ENCODE peak calls at places on chromosomes 4 and X, in six cellular contexts. One of them, this sample, is unnamed.

GRCh38 chr4:185309770-185310169 is 86.0 kb downstream of the LRP2BP start:
- DNase-seq in prostate gland: no peak
- DNase-seq in naive thymus-derived CD4-positive, alpha-beta T cell: no peak
- DNase-seq in A549: no peak
- DNase-seq in upper lobe of right lung: no peak
- DNase-seq in Panc1: no peak
- DNase-seq in this sample: no peak

GRCh38 chr4:140790765-140791164 is 34.6 kb upstream of the TBC1D9 start:
- DNase-seq in A549: no peak
- DNase-seq in prostate gland: no peak
- DNase-seq in naive thymus-derived CD4-positive, alpha-beta T cell: no peak
- DNase-seq in Panc1: peak
- DNase-seq in upper lobe of right lung: peak
- DNase-seq in this sample: no peak

GRCh38 chrX:129777218-129777768 is 2.5 kb upstream of the SASH3 start:
- DNase-seq in A549: no peak
- DNase-seq in upper lobe of right lung: peak
- DNase-seq in Panc1: no peak
- DNase-seq in naive thymus-derived CD4-positive, alpha-beta T cell: peak
- DNase-seq in prostate gland: peak
- DNase-seq in this sample: peak

GRCh38 chrX:1401611-1402430 is 9.9 kb upstream of the SLC25A6 start:
- DNase-seq in naive thymus-derived CD4-positive, alpha-beta T cell: no peak
- DNase-seq in A549: no peak
- DNase-seq in Panc1: no peak
- DNase-seq in prostate gland: no peak
- DNase-seq in upper lobe of right lung: peak
- DNase-seq in this sample: no peak

GRCh38 chr4:71338846-71339593 is at the start of gene SLC4A4:
- DNase-seq in prostate gland: no peak
- DNase-seq in Panc1: no peak
- DNase-seq in naive thymus-derived CD4-positive, alpha-beta T cell: no peak
- DNase-seq in upper lobe of right lung: no peak
- DNase-seq in A549: no peak
- DNase-seq in this sample: no peak

GRCh38 chrX:118552501-118552900 is 56.9 kb downstream of the DOCK11 start:
- DNase-seq in A549: peak
- DNase-seq in naive thymus-derived CD4-positive, alpha-beta T cell: no peak
- DNase-seq in Panc1: no peak
- DNase-seq in prostate gland: no peak
- DNase-seq in upper lobe of right lung: no peak
- DNase-seq in this sample: no peak

GRCh38 chr4:47418147-47418546 is 45.4 kb downstream of the COMMD8 start:
- DNase-seq in prostate gland: no peak
- DNase-seq in naive thymus-derived CD4-positive, alpha-beta T cell: no peak
- DNase-seq in Panc1: no peak
- DNase-seq in A549: no peak
- DNase-seq in upper lobe of right lung: no peak
- DNase-seq in this sample: no peak

GRCh38 chr4:18882468-18882867 is 860.9 kb upstream of the LCORL start:
- DNase-seq in A549: no peak
- DNase-seq in prostate gland: no peak
- DNase-seq in Panc1: no peak
- DNase-seq in naive thymus-derived CD4-positive, alpha-beta T cell: no peak
- DNase-seq in upper lobe of right lung: no peak
- DNase-seq in this sample: no peak

GRCh38 chr4:66294626-66295025 is 624.3 kb upstream of the EPHA5 start:
- DNase-seq in upper lobe of right lung: no peak
- DNase-seq in A549: no peak
- DNase-seq in Panc1: no peak
- DNase-seq in prostate gland: no peak
- DNase-seq in naive thymus-derived CD4-positive, alpha-beta T cell: no peak
- DNase-seq in this sample: peak

GRCh38 chr4:53748328-53748772 is 157.1 kb upstream of the LNX1 start:
- DNase-seq in Panc1: no peak
- DNase-seq in naive thymus-derived CD4-positive, alpha-beta T cell: no peak
- DNase-seq in A549: no peak
- DNase-seq in prostate gland: no peak
- DNase-seq in upper lobe of right lung: no peak
- DNase-seq in this sample: no peak

GRCh38 chr4:52925531-52925968 is 63.4 kb downstream of the RASL11B start:
- DNase-seq in A549: no peak
- DNase-seq in upper lobe of right lung: no peak
- DNase-seq in prostate gland: no peak
- DNase-seq in naive thymus-derived CD4-positive, alpha-beta T cell: no peak
- DNase-seq in Panc1: no peak
- DNase-seq in this sample: no peak

GRCh38 chrX:19121898-19122640 is at the start of gene ADGRG2:
- DNase-seq in A549: peak
- DNase-seq in upper lobe of right lung: peak
- DNase-seq in naive thymus-derived CD4-positive, alpha-beta T cell: no peak
- DNase-seq in prostate gland: peak
- DNase-seq in Panc1: no peak
- DNase-seq in this sample: peak

GRCh38 chr4:25723409-25723808 is 67.8 kb downstream of the SLC34A2 start:
- DNase-seq in naive thymus-derived CD4-positive, alpha-beta T cell: no peak
- DNase-seq in prostate gland: no peak
- DNase-seq in Panc1: no peak
- DNase-seq in upper lobe of right lung: no peak
- DNase-seq in A549: no peak
- DNase-seq in this sample: no peak

GRCh38 chr4:113236916-113237315 is 187.5 kb downstream of the ANK2 start:
- DNase-seq in upper lobe of right lung: no peak
- DNase-seq in naive thymus-derived CD4-positive, alpha-beta T cell: no peak
- DNase-seq in Panc1: no peak
- DNase-seq in A549: no peak
- DNase-seq in prostate gland: no peak
- DNase-seq in this sample: no peak

GRCh38 chrX:129427267-129427666 is 96.0 kb downstream of the SMARCA1 start:
- DNase-seq in A549: no peak
- DNase-seq in Panc1: no peak
- DNase-seq in upper lobe of right lung: no peak
- DNase-seq in naive thymus-derived CD4-positive, alpha-beta T cell: no peak
- DNase-seq in prostate gland: no peak
- DNase-seq in this sample: no peak

GRCh38 chrX:5646818-5647217 is 581.8 kb downstream of the NLGN4X start:
- DNase-seq in upper lobe of right lung: no peak
- DNase-seq in naive thymus-derived CD4-positive, alpha-beta T cell: no peak
- DNase-seq in A549: no peak
- DNase-seq in prostate gland: no peak
- DNase-seq in Panc1: no peak
- DNase-seq in this sample: no peak

GRCh38 chr4:107710493-107711459 is 9.3 kb downstream of the PAPSS1 start:
- DNase-seq in naive thymus-derived CD4-positive, alpha-beta T cell: no peak
- DNase-seq in Panc1: no peak
- DNase-seq in upper lobe of right lung: no peak
- DNase-seq in A549: no peak
- DNase-seq in prostate gland: no peak
- DNase-seq in this sample: no peak

GRCh38 chrX:25012433-25012735 is 3.4 kb downstream of the ARX start:
- DNase-seq in upper lobe of right lung: no peak
- DNase-seq in Panc1: no peak
- DNase-seq in A549: no peak
- DNase-seq in prostate gland: no peak
- DNase-seq in naive thymus-derived CD4-positive, alpha-beta T cell: no peak
- DNase-seq in this sample: no peak

GRCh38 chr4:118772149-118773081 is 63.5 kb downstream of the SEC24D start:
- DNase-seq in Panc1: peak
- DNase-seq in A549: peak
- DNase-seq in naive thymus-derived CD4-positive, alpha-beta T cell: peak
- DNase-seq in upper lobe of right lung: no peak
- DNase-seq in prostate gland: no peak
- DNase-seq in this sample: no peak

GRCh38 chr4:106707776-106708603 is 328.1 kb downstream of the DKK2 start:
- DNase-seq in naive thymus-derived CD4-positive, alpha-beta T cell: no peak
- DNase-seq in prostate gland: no peak
- DNase-seq in upper lobe of right lung: no peak
- DNase-seq in A549: no peak
- DNase-seq in Panc1: no peak
- DNase-seq in this sample: no peak

GRCh38 chr4:118005883-118006282 is 28.4 kb upstream of the NDST3 start:
- DNase-seq in prostate gland: no peak
- DNase-seq in naive thymus-derived CD4-positive, alpha-beta T cell: no peak
- DNase-seq in upper lobe of right lung: no peak
- DNase-seq in Panc1: no peak
- DNase-seq in A549: no peak
- DNase-seq in this sample: no peak

GRCh38 chrX:24761306-24761705 is 67.6 kb downstream of the POLA1 start:
- DNase-seq in A549: no peak
- DNase-seq in upper lobe of right lung: no peak
- DNase-seq in naive thymus-derived CD4-positive, alpha-beta T cell: no peak
- DNase-seq in Panc1: no peak
- DNase-seq in prostate gland: no peak
- DNase-seq in this sample: no peak

GRCh38 chr4:5084911-5085475 is 33.7 kb downstream of the STK32B start:
- DNase-seq in Panc1: no peak
- DNase-seq in A549: no peak
- DNase-seq in prostate gland: no peak
- DNase-seq in naive thymus-derived CD4-positive, alpha-beta T cell: no peak
- DNase-seq in upper lobe of right lung: no peak
- DNase-seq in this sample: no peak

GRCh38 chrX:76517544-76517943 is 90.0 kb downstream of the MAGEE1 start:
- DNase-seq in A549: no peak
- DNase-seq in prostate gland: no peak
- DNase-seq in upper lobe of right lung: no peak
- DNase-seq in naive thymus-derived CD4-positive, alpha-beta T cell: no peak
- DNase-seq in Panc1: no peak
- DNase-seq in this sample: no peak

GRCh38 chr4:143355540-143356217 is 19.0 kb downstream of the GAB1 start:
- DNase-seq in naive thymus-derived CD4-positive, alpha-beta T cell: no peak
- DNase-seq in Panc1: no peak
- DNase-seq in A549: no peak
- DNase-seq in prostate gland: no peak
- DNase-seq in upper lobe of right lung: no peak
- DNase-seq in this sample: no peak

DNA sequence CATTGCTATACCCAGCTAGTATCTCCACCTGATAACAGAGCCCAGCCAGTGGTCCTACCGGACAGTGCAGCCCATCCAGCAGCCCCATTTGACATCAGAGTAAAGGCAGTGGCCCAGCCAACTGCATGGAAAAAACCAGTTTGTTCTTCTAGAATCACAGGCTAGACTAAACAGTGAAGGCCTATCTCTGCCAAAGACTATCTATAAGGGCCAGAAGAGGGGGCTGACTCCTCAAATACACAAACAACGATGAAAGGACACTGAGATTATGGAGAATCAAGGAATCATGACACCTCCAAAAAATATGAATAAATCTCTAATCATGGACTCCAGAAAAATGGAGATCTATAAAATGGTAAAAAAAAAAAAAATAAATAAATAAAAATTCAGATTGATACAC is 546.4 kb upstream of the HTR2C start:
- DNase-seq in prostate gland: no peak
- DNase-seq in A549: no peak
- DNase-seq in Panc1: no peak
- DNase-seq in upper lobe of right lung: no peak
- DNase-seq in naive thymus-derived CD4-positive, alpha-beta T cell: no peak
- DNase-seq in this sample: no peak
- H3K27ac ChIP-seq in prostate gland: no peak
- H3K27ac ChIP-seq in A549: no peak
- H3K27ac ChIP-seq in Panc1: no peak
- H3K27ac ChIP-seq in upper lobe of right lung: no peak
- H3K27ac ChIP-seq in naive thymus-derived CD4-positive, alpha-beta T cell: no peak
- H3K27ac ChIP-seq in this sample: no peak

DNA sequence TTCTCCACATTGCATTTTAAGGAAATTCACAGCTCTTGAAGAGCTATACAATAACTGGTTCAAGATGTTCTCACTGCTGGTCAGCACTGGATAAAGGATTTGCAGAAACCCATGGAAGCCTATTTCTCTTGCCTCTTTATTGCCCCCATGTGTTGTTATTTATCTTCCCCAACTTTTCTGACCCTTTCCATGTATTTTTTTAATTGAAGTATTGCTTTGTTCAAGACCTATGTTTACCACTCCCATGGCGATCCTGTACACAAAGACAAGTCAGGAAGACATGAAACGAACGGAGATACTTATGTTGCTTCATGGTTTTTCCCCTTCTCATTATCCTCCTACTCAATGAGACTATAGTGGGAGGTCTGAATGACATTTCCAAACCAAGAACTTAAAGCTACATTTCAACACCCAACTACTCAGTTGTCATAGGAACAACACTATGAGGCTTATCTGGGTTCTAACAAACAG is 566.4 kb upstream of the DIPK2B start:
- DNase-seq in upper lobe of right lung: no peak
- DNase-seq in prostate gland: no peak
- DNase-seq in Panc1: no peak
- DNase-seq in naive thymus-derived CD4-positive, alpha-beta T cell: no peak
- DNase-seq in A549: no peak
- DNase-seq in this sample: peak
- H3K4me3 ChIP-seq in upper lobe of right lung: peak
- H3K4me3 ChIP-seq in prostate gland: peak
- H3K4me3 ChIP-seq in Panc1: peak
- H3K4me3 ChIP-seq in naive thymus-derived CD4-positive, alpha-beta T cell: peak
- H3K4me3 ChIP-seq in A549: peak
- H3K4me3 ChIP-seq in this sample: peak

GRCh38 chr4:39469429-39470077 is 10.7 kb downstream of the LIAS start:
- DNase-seq in Panc1: peak
- DNase-seq in prostate gland: peak
- DNase-seq in upper lobe of right lung: no peak
- DNase-seq in A549: peak
- DNase-seq in naive thymus-derived CD4-positive, alpha-beta T cell: peak
- DNase-seq in this sample: peak

GRCh38 chr4:39467470-39467869 is 8.6 kb downstream of the LIAS start:
- DNase-seq in A549: no peak
- DNase-seq in naive thymus-derived CD4-positive, alpha-beta T cell: no peak
- DNase-seq in Panc1: no peak
- DNase-seq in prostate gland: no peak
- DNase-seq in upper lobe of right lung: no peak
- DNase-seq in this sample: no peak

GRCh38 chr4:39464886-39465501 is 6.1 kb downstream of the LIAS start:
- DNase-seq in Panc1: no peak
- DNase-seq in A549: peak
- DNase-seq in naive thymus-derived CD4-positive, alpha-beta T cell: no peak
- DNase-seq in prostate gland: no peak
- DNase-seq in upper lobe of right lung: no peak
- DNase-seq in this sample: no peak

GRCh38 chr4:39470402-39470801 is 11.5 kb downstream of the LIAS start:
- DNase-seq in Panc1: no peak
- DNase-seq in prostate gland: no peak
- DNase-seq in naive thymus-derived CD4-positive, alpha-beta T cell: no peak
- DNase-seq in upper lobe of right lung: no peak
- DNase-seq in A549: no peak
- DNase-seq in this sample: no peak

DNA sequence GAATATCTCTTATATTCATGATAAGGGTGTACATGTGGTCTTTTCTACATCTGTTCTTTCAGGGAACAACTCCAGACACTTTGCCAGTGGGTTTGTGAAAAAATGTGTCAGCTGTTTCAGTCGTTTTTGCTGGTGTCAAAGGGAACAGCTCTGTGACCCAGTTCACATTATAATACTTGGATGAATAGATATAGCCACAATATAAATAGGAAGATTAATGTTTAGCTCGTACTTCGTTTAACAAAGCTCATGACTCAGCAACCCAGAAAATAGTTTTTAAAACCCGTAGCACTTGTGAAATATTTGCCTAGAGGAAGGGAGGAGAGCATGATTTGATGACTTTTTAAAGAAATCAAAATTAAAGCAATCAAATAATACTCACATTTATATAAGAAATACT is 7.9 kb downstream of the LIAS start:
- DNase-seq in A549: no peak
- DNase-seq in naive thymus-derived CD4-positive, alpha-beta T cell: no peak
- DNase-seq in Panc1: no peak
- DNase-seq in prostate gland: no peak
- DNase-seq in upper lobe of right lung: no peak
- DNase-seq in this sample: no peak
- H3K27ac ChIP-seq in A549: peak
- H3K27ac ChIP-seq in naive thymus-derived CD4-positive, alpha-beta T cell: no peak
- H3K27ac ChIP-seq in Panc1: no peak
- H3K27ac ChIP-seq in prostate gland: no peak
- H3K27ac ChIP-seq in upper lobe of right lung: no peak
- H3K27ac ChIP-seq in this sample: no peak

GRCh38 chrX:110563276-110563675 is 204.6 kb downstream of the RTL9 start:
- DNase-seq in Panc1: no peak
- DNase-seq in prostate gland: no peak
- DNase-seq in A549: no peak
- DNase-seq in naive thymus-derived CD4-positive, alpha-beta T cell: no peak
- DNase-seq in upper lobe of right lung: no peak
- DNase-seq in this sample: no peak
- H3K4me3 ChIP-seq in Panc1: no peak
- H3K4me3 ChIP-seq in prostate gland: no peak
- H3K4me3 ChIP-seq in A549: no peak
- H3K4me3 ChIP-seq in naive thymus-derived CD4-positive, alpha-beta T cell: no peak
- H3K4me3 ChIP-seq in upper lobe of right lung: no peak
- H3K4me3 ChIP-seq in this sample: no peak

This sample was measured in SJSA1.